ENCODE peak calls at places on chromosomes 1 and 21, in five cellular contexts. D, X, B, A and U are unnamed samples.

GRCh38 chr1:79422726-79423125 is 416.2 kb upstream of the ADGRL4 start:
- DNase-seq in A (no peak), B (no peak), X (no peak), D (no peak), U (no peak)

GRCh38 chr1:9145714-9146113 is 16.8 kb upstream of the GPR157 start:
- DNase-seq in A (no peak), D (no peak), B (no peak), X (no peak), U (no peak)

GRCh38 chr1:6001992-6002576 is 9.9 kb upstream of the NPHP4 start:
- DNase-seq in A (no peak), X (no peak), D (no peak), B (no peak), U (no peak)

GRCh38 chr21:24179110-24179509 is 1428.2 kb downstream of the MRPL39 start:
- DNase-seq in A (no peak), B (no peak), X (no peak), D (no peak), U (no peak)

GRCh38 chr21:26790289-26790688 is 54.9 kb downstream of the ADAMTS1 start:
- DNase-seq in D (no peak), X (no peak), A (no peak), B (no peak), U (no peak)

GRCh38 chr1:166944186-166944967 is 31.0 kb downstream of the ILDR2 start:
- DNase-seq in X (no peak), D (no peak), A (peak), B (no peak), U (no peak)

GRCh38 chr1:92483442-92484170 is 3.1 kb downstream of the GFI1 start:
- DNase-seq in D (peak), X (no peak), B (peak), A (no peak), U (no peak)

GRCh38 chr1:228794173-228794572 is 58.9 kb downstream of the RHOU start:
- DNase-seq in A (no peak), D (peak), X (no peak), B (no peak), U (no peak)

GRCh38 chr1:171966426-171967220 is 125.3 kb downstream of the DNM3 start:
- DNase-seq in B (peak), D (no peak), X (no peak), A (no peak), U (no peak)

GRCh38 chr1:164792410-164793004 is 233.5 kb downstream of the PBX1 start:
- DNase-seq in B (no peak), A (no peak), D (no peak), X (no peak), U (no peak)

GRCh38 chr1:113031060-113031933 is 41.7 kb upstream of the LRIG2 start:
- DNase-seq in A (no peak), D (no peak), B (no peak), X (no peak), U (no peak)

GRCh38 chr1:116128669-116129068 is 17.5 kb downstream of the MAB21L3 start:
- DNase-seq in A (no peak), X (no peak), D (peak), B (no peak), U (no peak)

GRCh38 chr1:13759072-13759471 is 59.1 kb downstream of the PRDM2 start:
- DNase-seq in B (peak), A (no peak), D (no peak), X (no peak), U (no peak)

GRCh38 chr1:53089478-53090226 is 27.6 kb downstream of the PODN start:
- DNase-seq in X (no peak), B (no peak), D (no peak), A (peak), U (no peak)